ENCODE peak calls at places on chromosome 5, in ten cellular contexts. S is GM20000, I is esophagus muscularis mucosa, T is epithelial cell of proximal tubule, W is neural progenitor cell, P is nephron progenitor cell, E is BE2C, J is HCT116, N is RWPE1, A is GM23338. C is an unnamed sample.

GRCh38 chr5:176732736-176733585 is 77.4 kb upstream of the UNC5A start:
- DNase-seq in A (no peak), W (no peak), N (no peak), I (no peak), S (no peak), E (peak; percentile 17), P (peak; percentile 6), T (no peak), J (no peak), C (no peak)

GRCh38 chr5:52725065-52725746 is 62.5 kb upstream of the ITGA1 start:
- DNase-seq in S (peak; percentile 21), A (no peak), P (no peak), T (no peak), E (peak; percentile 12), N (peak; percentile 70), J (no peak), W (no peak), I (no peak), C (no peak)

GRCh38 chr5:111685969-111686368 is 71.0 kb downstream of the NREP start:
- DNase-seq in E (no peak), A (peak; percentile 75), N (no peak), P (no peak), J (peak; percentile 16), T (no peak), W (peak; percentile 23), S (peak; percentile 13), I (no peak), C (no peak)

GRCh38 chr5:84487963-84488362 is 103.3 kb upstream of the EDIL3 start:
- DNase-seq in T (no peak), I (no peak), A (no peak), N (no peak), P (no peak), E (no peak), S (no peak), W (no peak), J (no peak), C (no peak)

GRCh38 chr5:17989567-17989966 is 355.3 kb downstream of the TAF11L14 start:
- DNase-seq in P (no peak), A (no peak), N (no peak), I (no peak), E (no peak), J (no peak), T (no peak), W (no peak), S (no peak), C (no peak)

GRCh38 chr5:170805666-170806065 is 22.1 kb downstream of the GABRP start:
- DNase-seq in E (no peak), P (no peak), N (no peak), W (no peak), J (no peak), I (no peak), S (no peak), T (no peak), A (no peak), C (no peak)

GRCh38 chr5:45604092-45604491 is 92.1 kb downstream of the HCN1 start:
- DNase-seq in N (no peak), J (no peak), W (no peak), E (peak; percentile 28), S (no peak), T (no peak), I (no peak), P (no peak), A (no peak), C (no peak)

GRCh38 chr5:171647043-171647899 is 138.3 kb upstream of the SMIM23 start:
- DNase-seq in A (no peak), P (peak; percentile 42), J (peak; percentile 48), E (peak; percentile 25), S (no peak), T (no peak), W (no peak), I (no peak), N (peak; percentile 62), C (no peak)

DNA sequence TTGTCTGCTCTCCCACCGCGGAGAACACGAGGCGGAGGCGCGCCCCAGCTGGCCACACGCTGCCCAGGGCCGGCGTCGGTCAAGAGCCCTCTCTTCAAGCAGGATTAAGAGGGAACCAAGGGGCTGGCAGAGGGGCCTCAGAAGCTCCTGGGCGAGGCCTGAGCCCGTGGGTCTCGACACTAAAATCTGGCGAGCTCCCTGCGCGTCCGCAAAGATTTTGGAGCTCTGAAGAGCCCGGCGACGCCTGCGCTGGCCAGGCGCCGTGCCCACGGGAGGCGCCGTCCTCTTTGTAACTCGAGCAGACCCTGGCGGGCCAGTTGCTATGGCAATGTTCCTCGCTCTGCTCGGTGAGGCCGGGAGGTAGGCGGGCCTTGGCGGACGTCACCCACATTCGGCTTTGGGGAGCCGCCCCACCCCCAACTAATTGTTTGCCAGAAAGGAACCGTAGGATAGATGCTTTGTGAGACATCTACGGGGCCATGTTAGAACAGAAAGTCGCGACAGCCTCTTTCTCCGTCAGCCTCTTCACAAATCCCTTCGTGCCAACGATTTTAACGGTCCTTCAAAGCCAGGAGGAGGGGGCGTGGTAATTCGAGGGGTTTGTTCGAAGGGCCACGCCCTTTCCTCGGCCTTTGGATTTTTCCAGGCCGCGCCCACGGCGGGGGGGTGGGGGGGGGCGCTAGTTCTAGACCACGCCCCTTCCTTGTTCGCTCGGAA is 735 bp upstream of the CNOT8 start:
- DNase-seq in P (peak; percentile 93), I (peak; percentile 99), S (peak; percentile 86), N (peak; percentile 96), A (peak; percentile 97), E (peak; percentile 96), J (peak; percentile 92), T (peak; percentile 66), W (peak; percentile 98), C (peak; percentile 74)
- TF ChIP-seq CTCF in P (no peak), I (peak; percentile 3), S (no peak), N (no peak), A (no peak), E (peak; percentile 2), J (no peak), T (no peak), W (peak; percentile 27), C (no peak)

DNA sequence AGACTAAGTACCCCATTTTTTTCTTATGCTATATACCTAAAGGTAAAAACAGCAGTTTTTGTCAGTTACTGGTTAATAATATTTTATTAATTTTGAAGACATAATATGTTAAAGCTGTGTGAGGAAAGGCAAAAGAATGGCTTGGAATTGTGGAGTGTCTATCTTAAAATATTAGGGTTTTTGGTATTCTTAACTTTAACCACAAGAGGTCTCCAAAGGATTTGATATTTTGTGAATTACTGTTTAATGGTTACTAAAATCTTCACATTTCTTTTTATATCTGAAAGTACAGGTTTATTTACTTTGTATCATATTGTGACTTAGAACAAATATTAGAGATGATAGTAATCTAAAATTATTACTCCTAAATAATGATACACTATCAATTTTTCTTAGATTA is 32.0 kb upstream of the DHFR start:
- DNase-seq in W (no peak), A (peak; percentile 45), E (no peak), N (peak; percentile 16), I (no peak), S (no peak), P (no peak), J (peak; percentile 2), T (no peak), C (no peak)
- TF ChIP-seq CTCF in W (peak; percentile 53), A (peak; percentile 60), E (peak; percentile 30), N (peak; percentile 41), I (no peak), S (no peak), P (peak; percentile 42), J (peak; percentile 8), T (peak; percentile 35), C (peak; percentile 54)

GRCh38 chr5:74672215-74672877 is 12.7 kb upstream of the HEXB start:
- DNase-seq in P (no peak), W (no peak), S (no peak), A (no peak), I (no peak), J (no peak), E (no peak), T (no peak), N (no peak), C (no peak)

GRCh38 chr5:74667396-74667795 is 17.6 kb upstream of the HEXB start:
- DNase-seq in N (no peak), P (no peak), E (no peak), A (no peak), J (no peak), I (no peak), T (no peak), W (no peak), S (no peak), C (no peak)

GRCh38 chr5:74669824-74670223 is 15.2 kb upstream of the HEXB start:
- DNase-seq in N (no peak), I (no peak), A (no peak), S (no peak), P (no peak), T (no peak), W (no peak), E (no peak), J (no peak), C (no peak)

GRCh38 chr5:74670377-74671038 is 14.5 kb upstream of the HEXB start:
- DNase-seq in N (no peak), E (no peak), I (no peak), A (no peak), J (no peak), P (no peak), T (no peak), S (no peak), W (no peak), C (no peak)

GRCh38 chr5:74673011-74673790 is 11.8 kb upstream of the HEXB start:
- DNase-seq in N (peak; percentile 45), P (no peak), W (peak; percentile 45), E (no peak), T (no peak), S (no peak), I (no peak), A (peak; percentile 74), J (peak; percentile 24), C (no peak)
- TF ChIP-seq CTCF in N (peak; percentile 76), P (peak; percentile 29), W (peak; percentile 55), E (peak; percentile 49), T (peak; percentile 55), S (peak; percentile 15), I (peak; percentile 47), A (peak; percentile 64), J (peak; percentile 43), C (peak; percentile 60)

GRCh38 chr5:142913728-142914338 is 143.7 kb downstream of the ARHGAP26 start:
- DNase-seq in J (no peak), I (no peak), N (peak; percentile 60), A (no peak), P (no peak), S (no peak), T (no peak), E (no peak), W (peak; percentile 23), C (no peak)

GRCh38 chr5:142911775-142912174 is 141.6 kb downstream of the ARHGAP26 start:
- DNase-seq in E (no peak), I (no peak), J (no peak), N (no peak), P (no peak), T (no peak), W (no peak), A (no peak), S (no peak), C (no peak)

GRCh38 chr5:142918959-142919635 is 148.9 kb downstream of the ARHGAP26 start:
- DNase-seq in E (no peak), N (no peak), T (no peak), I (no peak), A (no peak), J (no peak), P (no peak), S (no peak), W (no peak), C (no peak)

GRCh38 chr5:142915038-142915437 is 144.9 kb downstream of the ARHGAP26 start:
- DNase-seq in T (no peak), E (no peak), N (no peak), P (no peak), J (no peak), W (no peak), I (no peak), A (no peak), S (no peak), C (no peak)

DNA sequence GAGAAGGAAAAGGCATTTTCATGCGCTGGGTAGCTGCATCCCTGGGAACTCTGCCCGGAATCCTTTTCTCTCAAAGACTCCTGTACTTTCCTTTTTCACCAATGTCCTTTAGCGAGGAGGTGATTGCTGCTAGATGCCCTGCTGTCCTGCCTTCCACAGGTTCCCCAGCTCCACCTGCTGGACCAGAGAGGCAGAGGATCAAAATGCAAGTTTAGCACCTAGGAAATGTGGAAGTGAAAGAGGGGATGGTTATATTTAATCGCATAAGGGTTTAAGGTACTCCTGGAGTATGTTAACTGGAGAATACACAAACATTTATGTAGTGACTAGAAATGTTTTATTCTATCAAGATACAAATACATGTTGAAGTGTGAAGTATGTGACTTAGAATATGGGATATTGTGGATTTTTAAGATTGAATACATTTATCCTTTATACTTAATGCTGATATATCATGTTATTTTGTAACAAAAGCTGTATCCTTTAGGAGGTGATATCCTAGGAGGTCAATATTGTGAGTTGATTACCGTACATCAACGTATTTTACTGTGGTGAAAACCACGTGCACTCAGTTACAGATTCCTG is 145.8 kb downstream of the ARHGAP26 start:
- DNase-seq in N (peak; percentile 78), P (peak; percentile 47), E (peak; percentile 58), T (no peak), W (peak; percentile 67), S (peak; percentile 37), I (no peak), J (no peak), A (peak; percentile 89), C (no peak)
- TF ChIP-seq CTCF in N (peak; percentile 87), P (peak; percentile 58), E (peak; percentile 82), T (peak; percentile 91), W (peak; percentile 79), S (peak; percentile 50), I (no peak), J (peak; percentile 84), A (peak; percentile 82), C (peak; percentile 39)